ENCODE peak calls at places on chromosome 14, in seven cellular contexts. J, C, K, A, S, M and D are unnamed samples.

GRCh38 chr14:68895304-68895703 is 83.8 kb downstream of the ACTN1 start:
- DNase-seq in J (no peak), C (no peak), K (no peak), A (no peak), S (no peak), M (no peak), D (no peak)

GRCh38 chr14:28656704-28657255 is 109.8 kb upstream of the FOXG1 start:
- DNase-seq in J (no peak), C (peak; percentile 78), K (no peak), A (no peak), S (no peak), M (no peak), D (no peak)

GRCh38 chr14:89137514-89138163 is 279.4 kb downstream of the FOXN3 start:
- DNase-seq in J (no peak), C (peak; percentile 98), K (no peak), A (no peak), S (peak; percentile 65), M (no peak), D (no peak)

GRCh38 chr14:93994919-93995682 is 2.0 kb upstream of the CCDC197 start:
- DNase-seq in J (peak; percentile 68), C (peak; percentile 77), K (no peak), A (peak; percentile 67), S (peak; percentile 80), M (no peak), D (no peak)

GRCh38 chr14:99249389-99249788 is 22.6 kb downstream of the BCL11B start:
- DNase-seq in J (no peak), C (no peak), K (no peak), A (no peak), S (no peak), M (no peak), D (no peak)

GRCh38 chr14:63435838-63436237 is 107.3 kb downstream of the PPP2R5E start:
- DNase-seq in J (no peak), C (peak; percentile 18), K (no peak), A (no peak), S (peak; percentile 63), M (no peak), D (no peak)

GRCh38 chr14:73252491-73253322 is 15.4 kb downstream of the PAPLN start:
- DNase-seq in J (no peak), C (no peak), K (no peak), A (no peak), S (no peak), M (no peak), D (no peak)

GRCh38 chr14:96304956-96305355 is 48.9 kb downstream of the BDKRB1 start:
- DNase-seq in J (peak; percentile 86), C (peak; percentile 19), K (peak; percentile 75), A (peak; percentile 81), S (no peak), M (no peak), D (no peak)

GRCh38 chr14:51356381-51356780 is 116.3 kb downstream of the TMX1 start:
- DNase-seq in J (no peak), C (no peak), K (no peak), A (no peak), S (no peak), M (no peak), D (no peak)

GRCh38 chr14:23513005-23513412 is 38.6 kb downstream of the ZFHX2 start:
- DNase-seq in J (no peak), C (no peak), K (no peak), A (no peak), S (no peak), M (no peak), D (no peak)

GRCh38 chr14:93219103-93219726 is 12.2 kb downstream of the UBR7 start:
- DNase-seq in J (peak; percentile 70), C (peak; percentile 74), K (peak; percentile 73), A (peak; percentile 88), S (no peak), M (no peak), D (no peak)

GRCh38 chr14:26204954-26205479 is 392.8 kb downstream of the NOVA1 start:
- DNase-seq in J (peak; percentile 86), C (no peak), K (peak; percentile 91), A (peak; percentile 71), S (peak; percentile 52), M (no peak), D (no peak)

GRCh38 chr14:34699873-34700621 is 14.3 kb downstream of the CFL2 start:
- DNase-seq in J (no peak), C (peak; percentile 92), K (no peak), A (no peak), S (no peak), M (no peak), D (no peak)

GRCh38 chr14:99508896-99509629 is 27.9 kb downstream of the CCNK start:
- DNase-seq in J (peak; percentile 72), C (no peak), K (peak; percentile 40), A (peak; percentile 51), S (peak; percentile 52), M (no peak), D (no peak)

GRCh38 chr14:41785696-41786095 is 179.0 kb downstream of the LRFN5 start:
- DNase-seq in J (peak; percentile 53), C (peak; percentile 21), K (peak; percentile 52), A (peak; percentile 24), S (no peak), M (no peak), D (no peak)

GRCh38 chr14:58747181-58747580 is 109.4 kb downstream of the DACT1 start:
- DNase-seq in J (no peak), C (peak; percentile 100), K (no peak), A (no peak), S (peak; percentile 20), M (no peak), D (no peak)

GRCh38 chr14:97177016-97177415 is 379.8 kb downstream of the VRK1 start:
- DNase-seq in J (peak; percentile 60), C (peak; percentile 81), K (peak; percentile 54), A (peak; percentile 64), S (no peak), M (peak; percentile 85), D (no peak)

GRCh38 chr14:68961781-68962584 is 17.1 kb downstream of the ACTN1 start:
- DNase-seq in J (peak; percentile 85), C (peak; percentile 93), K (peak; percentile 93), A (peak; percentile 84), S (no peak), M (no peak), D (no peak)

GRCh38 chr14:33791971-33792370 is 158.9 kb downstream of the EGLN3 start:
- DNase-seq in J (no peak), C (no peak), K (no peak), A (no peak), S (no peak), M (no peak), D (no peak)

GRCh38 chr14:72303930-72304329 is 371.7 kb downstream of the RGS6 start:
- DNase-seq in J (no peak), C (no peak), K (no peak), A (no peak), S (no peak), M (no peak), D (no peak)

GRCh38 chr14:51157012-51157411 is 62.1 kb upstream of the TRIM9 start:
- DNase-seq in J (no peak), C (peak; percentile 75), K (peak; percentile 42), A (peak; percentile 62), S (no peak), M (no peak), D (no peak)

GRCh38 chr14:89388853-89389252 is 28.2 kb downstream of the FOXN3 start:
- DNase-seq in J (peak; percentile 67), C (peak; percentile 11), K (peak; percentile 78), A (peak; percentile 63), S (no peak), M (no peak), D (no peak)

GRCh38 chr14:68380304-68380840 is 412.5 kb downstream of the ZFP36L1 start:
- DNase-seq in J (no peak), C (peak; percentile 52), K (no peak), A (no peak), S (no peak), M (no peak), D (no peak)

GRCh38 chr14:73785336-73785833 is 66.2 kb upstream of the PTGR2 start:
- DNase-seq in J (peak; percentile 64), C (peak; percentile 79), K (peak; percentile 90), A (peak; percentile 51), S (no peak), M (no peak), D (no peak)

GRCh38 chr14:58876613-58877012 is 238.9 kb downstream of the DACT1 start:
- DNase-seq in J (no peak), C (no peak), K (no peak), A (no peak), S (no peak), M (no peak), D (no peak)

GRCh38 chr14:93712079-93712837 is 76.0 kb downstream of the PRIMA1 start:
- DNase-seq in J (peak; percentile 45), C (no peak), K (no peak), A (no peak), S (no peak), M (peak; percentile 50), D (no peak)

GRCh38 chr14:69573841-69574265 is 818 bp downstream of the CCDC177 start:
- DNase-seq in J (peak; percentile 82), C (no peak), K (peak; percentile 49), A (peak; percentile 61), S (no peak), M (no peak), D (no peak)

GRCh38 chr14:70856851-70857498 is 47.7 kb upstream of the MAP3K9 start:
- DNase-seq in J (peak; percentile 3), C (peak; percentile 83), K (no peak), A (no peak), S (no peak), M (no peak), D (no peak)
- H3K27ac ChIP-seq in J (no peak overlapping the region), C (no peak overlapping the region), K (no peak overlapping the region), A (no peak overlapping the region), S (no peak overlapping the region), M (no peak overlapping the region), D (no peak overlapping the region)

GRCh38 chr14:91573894-91574837 is 64.1 kb upstream of the PPP4R3A start:
- DNase-seq in J (peak; percentile 77), C (peak; percentile 64), K (peak; percentile 43), A (peak; percentile 71), S (peak; percentile 25), M (peak; percentile 91), D (no peak)
- H3K4me3 ChIP-seq in J (peak overlapping the region; percentile 80), C (peak overlapping the region; percentile 73), K (peak overlapping the region; percentile 24), A (peak overlapping the region; percentile 76), S (peak overlapping the region; percentile 51), M (peak overlapping the region; percentile 63), D (peak overlapping the region; percentile 30)

DNA sequence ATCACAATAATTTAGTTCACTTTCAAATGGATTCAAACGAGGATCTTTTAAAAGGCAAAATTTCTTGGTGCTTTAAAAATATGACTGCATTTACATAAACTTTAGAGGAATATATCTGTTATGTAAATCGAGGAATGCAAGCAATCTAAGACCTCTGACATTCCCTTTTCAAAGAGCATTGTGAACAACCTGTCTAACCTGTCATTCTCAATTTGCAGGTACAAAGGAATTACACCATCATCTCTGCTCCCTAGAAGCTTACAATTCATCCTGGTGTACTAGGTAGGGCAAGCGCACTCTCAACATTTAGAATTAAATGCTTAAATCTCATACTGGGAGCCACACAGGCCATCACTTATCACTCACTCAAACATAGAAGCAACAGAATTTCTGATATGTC is 35.6 kb downstream of the BMP4 start:
- DNase-seq in J (no peak), C (peak; percentile 36), K (peak; percentile 44), A (peak; percentile 38), S (no peak), M (no peak), D (no peak)
- H3K27ac ChIP-seq in J (no peak overlapping the region), C (no peak overlapping the region), K (no peak overlapping the region), A (no peak overlapping the region), S (no peak overlapping the region), M (no peak overlapping the region), D (no peak overlapping the region)

DNA sequence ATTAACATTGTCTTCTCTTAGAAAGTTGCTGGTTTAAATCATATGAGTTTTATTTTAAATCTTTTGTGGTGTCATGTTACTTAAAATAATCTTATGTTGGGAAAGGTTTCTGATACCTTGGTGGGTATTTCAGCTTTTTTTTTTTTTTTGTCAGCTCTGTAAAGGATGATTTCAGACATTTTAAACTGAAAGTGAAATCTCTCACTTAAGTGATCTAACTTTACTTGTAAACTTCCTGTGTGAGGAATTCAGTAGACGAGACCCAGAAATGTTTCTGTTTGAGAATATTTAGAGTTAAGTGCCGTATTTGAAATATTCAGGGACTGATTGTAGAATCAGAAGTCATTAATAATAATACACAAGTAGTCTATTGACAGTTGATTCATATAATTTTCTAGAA is 37.8 kb downstream of the PROX2 start:
- DNase-seq in J (no peak), C (no peak), K (no peak), A (no peak), S (no peak), M (no peak), D (no peak)
- H3K4me3 ChIP-seq in J (no peak overlapping the region), C (no peak overlapping the region), K (no peak overlapping the region), A (no peak overlapping the region), S (no peak overlapping the region), M (no peak overlapping the region), D (no peak overlapping the region)